ENCODE peak calls at places on chromosomes 16 and 17, in four cellular contexts. A, B, E and C are unnamed samples.

GRCh38 chr16:13767215-13767614 is 152.7 kb upstream of the ERCC4 start:
- DNase-seq in A (no peak), B (no peak), E (no peak), C (no peak)

GRCh38 chr16:20849587-20850390 is 43.5 kb downstream of the REXO5 start:
- DNase-seq in A (peak), B (peak), E (peak), C (no peak)

GRCh38 chr17:27319536-27320221 is 25.8 kb downstream of the WSB1 start:
- DNase-seq in A (peak), B (no peak), E (peak), C (peak)

GRCh38 chr16:27772093-27772820 is 222.3 kb downstream of the KATNIP start:
- DNase-seq in A (no peak), B (no peak), E (no peak), C (no peak)

GRCh38 chr17:78798695-78799559 is 16.9 kb upstream of the CYTH1 start:
- DNase-seq in A (no peak), B (peak), E (no peak), C (no peak)

GRCh38 chr17:57234252-57235092 is 21.9 kb upstream of the MSI2 start:
- DNase-seq in A (no peak), B (no peak), E (no peak), C (peak)

GRCh38 chr16:85261657-85262557 is 149.6 kb upstream of the CIBAR2 start:
- DNase-seq in A (no peak), B (no peak), E (no peak), C (no peak)

GRCh38 chr17:64750891-64751677 is 89.0 kb upstream of the SMURF2 start:
- DNase-seq in A (no peak), B (no peak), E (no peak), C (no peak)

GRCh38 chr16:3121843-3122467 is 9.6 kb downstream of the ZNF205 start:
- DNase-seq in A (no peak), B (no peak), E (no peak), C (no peak)

GRCh38 chr17:77312786-77313599 is 172.2 kb downstream of the SEC14L1 start:
- DNase-seq in A (peak), B (peak), E (peak), C (no peak)

GRCh38 chr16:14111713-14112538 is 40.8 kb downstream of the MRTFB start:
- DNase-seq in A (peak), B (peak), E (peak), C (no peak)

GRCh38 chr16:68244903-68245853 is at the start of gene PLA2G15:
- DNase-seq in A (peak), B (peak), E (peak), C (peak)

GRCh38 chr16:20241321-20241720 is 86.0 kb downstream of the GP2 start:
- DNase-seq in A (no peak), B (no peak), E (no peak), C (no peak)

GRCh38 chr17:75753514-75754377 is 11.2 kb downstream of the GALK1 start:
- DNase-seq in A (no peak), B (peak), E (peak), C (no peak)

GRCh38 chr16:11675561-11676511 is 7.6 kb downstream of the SNN start:
- DNase-seq in A (peak), B (peak), E (peak), C (no peak)

GRCh38 chr16:5069854-5070253 is 1.8 kb upstream of the ALG1 start:
- DNase-seq in A (no peak), B (no peak), E (no peak), C (no peak)

GRCh38 chr16:73131153-73131862 is 83.4 kb upstream of the ZFHX3 start:
- DNase-seq in A (no peak), B (no peak), E (no peak), C (no peak)

GRCh38 chr16:29192329-29193247 is 207.7 kb downstream of the LAT start:
- DNase-seq in A (no peak), B (no peak), E (no peak), C (no peak)

GRCh38 chr17:1607971-1608320 is 20.7 kb downstream of the SLC43A2 start:
- DNase-seq in A (no peak), B (no peak), E (no peak), C (no peak)

GRCh38 chr17:31561469-31562412 is 170.3 kb downstream of the RAB11FIP4 start:
- DNase-seq in A (no peak), B (no peak), E (no peak), C (no peak)

GRCh38 chr17:29929006-29929543 is 953 bp downstream of the SSH2 start:
- DNase-seq in A (no peak), B (peak), E (peak), C (no peak)

GRCh38 chr17:19002805-19003542 is 1.6 kb downstream of the FAM83G start:
- DNase-seq in A (no peak), B (no peak), E (no peak), C (no peak)

GRCh38 chr17:15351925-15352324 is 10.5 kb upstream of the TEKT3 start:
- DNase-seq in A (no peak), B (no peak), E (no peak), C (no peak)

GRCh38 chr16:23949630-23950290 is 114.0 kb downstream of the PRKCB start:
- DNase-seq in A (no peak), B (no peak), E (peak), C (no peak)

GRCh38 chr17:72305472-72305871 is 184.7 kb downstream of the SOX9 start:
- DNase-seq in A (no peak), B (no peak), E (no peak), C (no peak)

DNA sequence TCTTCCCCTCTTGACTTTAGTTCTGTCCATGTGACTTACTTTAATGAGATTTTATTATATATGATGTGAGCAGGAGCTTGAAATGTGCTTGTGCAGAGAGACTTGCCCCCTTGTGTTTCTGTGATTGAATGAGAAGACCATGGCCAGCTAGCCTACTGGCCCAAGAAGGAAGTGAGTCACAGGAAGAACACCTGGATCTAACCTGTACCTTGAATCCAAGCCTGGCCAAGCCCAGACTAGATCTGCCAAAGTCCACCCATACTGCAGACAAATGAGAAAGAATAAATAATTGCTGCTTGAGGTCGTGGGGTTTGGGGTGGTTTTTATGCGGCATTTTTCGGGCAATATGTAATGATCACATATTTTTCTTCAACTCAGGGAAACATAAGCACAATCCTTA is 9.6 kb downstream of the ABCA10 start:
- DNase-seq in A (no peak), B (no peak), E (no peak), C (no peak)
- TF ChIP-seq POLR2A in A (no peak), B (no peak), E (no peak), C (no peak)

GRCh38 chr16:89052824-89053724 is 40.6 kb upstream of the ACSF3 start:
- DNase-seq in A (peak), B (peak), E (peak), C (no peak)
- TF ChIP-seq CTCF in A (no peak), B (peak), E (no peak), C (no peak)

GRCh38 chr16:71287454-71287853 is 1.7 kb downstream of the CMTR2 start:
- DNase-seq in A (no peak), B (no peak), E (no peak), C (no peak)

GRCh38 chr16:71288890-71289731 is at the start of gene CMTR2:
- DNase-seq in A (peak), B (peak), E (peak), C (peak)

GRCh38 chr16:71289732-71290062 is 495 bp upstream of the CMTR2 start:
- DNase-seq in A (no peak), B (no peak), E (no peak), C (no peak)

GRCh38 chr16:71288570-71288889 is 672 bp downstream of the CMTR2 start:
- DNase-seq in A (no peak), B (no peak), E (no peak), C (no peak)

GRCh38 chr16:71287903-71288302 is 1.3 kb downstream of the CMTR2 start:
- DNase-seq in A (no peak), B (no peak), E (no peak), C (no peak)
- TF ChIP-seq POLR2AphosphoS5 in A (no peak), B (no peak), E (no peak), C (no peak)

DNA sequence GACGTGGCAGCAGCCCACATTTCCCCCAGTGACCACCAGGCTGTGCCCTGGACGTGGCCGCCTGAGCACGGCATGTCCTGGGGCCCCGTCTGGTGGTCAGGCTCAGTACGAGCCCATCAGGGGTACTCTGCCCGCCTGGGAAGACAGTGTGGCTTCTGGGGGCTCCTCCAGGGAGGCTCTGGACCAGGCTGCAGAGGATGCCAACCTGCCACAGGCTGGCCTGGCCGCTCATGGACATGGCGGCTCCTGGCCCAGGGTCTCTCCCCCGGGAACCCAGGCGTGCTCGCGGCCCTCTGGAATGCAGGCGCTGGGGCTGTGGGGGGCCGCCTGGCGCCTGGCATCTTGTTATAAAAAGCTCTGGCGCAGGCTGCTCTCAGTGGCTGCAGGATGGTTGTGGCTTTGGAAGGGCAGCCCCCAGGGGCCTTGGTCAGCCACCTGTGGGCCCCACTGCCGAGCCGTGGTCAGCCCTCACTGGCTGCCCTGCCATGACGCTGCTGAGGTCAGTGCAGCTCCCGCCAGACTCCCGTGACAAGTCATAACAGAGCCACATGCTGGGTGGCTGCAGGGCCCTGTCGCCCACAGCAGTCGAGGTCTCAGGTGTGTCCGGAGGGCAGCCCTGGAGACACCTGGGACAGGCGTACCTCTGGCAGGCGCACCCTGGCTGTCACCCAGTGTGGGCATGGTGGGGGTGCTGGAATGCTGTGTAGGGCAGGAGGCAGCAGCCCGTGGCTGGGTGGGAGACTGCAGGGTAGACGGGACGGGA is 15.0 kb downstream of the CENPX start:
- DNase-seq in A (no peak), B (no peak), E (no peak), C (no peak)
- TF ChIP-seq POLR2A in A (no peak), B (no peak), E (no peak), C (no peak)

DNA sequence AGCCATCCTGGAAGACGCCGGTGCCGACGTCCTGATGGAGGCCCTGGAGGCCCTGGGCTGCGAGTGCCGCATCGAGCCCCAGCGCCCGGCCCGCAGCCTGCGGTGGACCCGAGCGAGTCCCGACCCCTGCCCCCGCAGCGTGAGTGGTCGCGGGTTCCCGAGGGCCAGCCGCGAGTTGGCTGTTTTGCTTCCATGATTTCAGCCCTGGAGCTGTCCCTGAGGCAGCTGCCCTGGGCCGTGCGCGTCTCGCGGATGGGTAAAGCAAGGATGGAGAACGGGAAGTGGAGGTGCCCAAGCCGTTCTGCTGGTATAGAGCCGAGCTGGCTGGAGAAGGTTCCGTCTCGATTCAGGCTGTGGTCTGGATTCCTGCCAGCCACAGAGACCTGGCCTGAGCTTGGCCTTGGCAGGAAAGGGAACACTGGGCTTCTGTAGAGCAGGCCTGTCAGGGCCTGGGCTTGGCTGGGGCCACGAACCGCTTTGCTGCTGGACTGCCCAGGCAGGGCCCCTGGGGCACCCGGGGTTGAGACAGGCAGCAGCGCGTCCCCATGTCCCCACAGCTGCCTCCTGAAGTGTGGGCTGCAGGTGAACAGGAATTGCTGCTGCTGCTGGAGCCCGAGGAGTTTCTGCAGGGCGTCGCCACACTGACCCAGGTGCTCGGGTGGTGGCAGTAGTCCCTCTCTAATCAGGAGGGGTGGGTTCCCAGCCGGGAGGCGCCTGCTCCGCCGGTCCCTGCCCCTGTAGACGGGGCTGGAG is 945 bp upstream of the MRPS34 start:
- DNase-seq in A (no peak), B (no peak), E (peak), C (no peak)
- TF ChIP-seq CTCF in A (no peak), B (peak), E (no peak), C (no peak)

DNA sequence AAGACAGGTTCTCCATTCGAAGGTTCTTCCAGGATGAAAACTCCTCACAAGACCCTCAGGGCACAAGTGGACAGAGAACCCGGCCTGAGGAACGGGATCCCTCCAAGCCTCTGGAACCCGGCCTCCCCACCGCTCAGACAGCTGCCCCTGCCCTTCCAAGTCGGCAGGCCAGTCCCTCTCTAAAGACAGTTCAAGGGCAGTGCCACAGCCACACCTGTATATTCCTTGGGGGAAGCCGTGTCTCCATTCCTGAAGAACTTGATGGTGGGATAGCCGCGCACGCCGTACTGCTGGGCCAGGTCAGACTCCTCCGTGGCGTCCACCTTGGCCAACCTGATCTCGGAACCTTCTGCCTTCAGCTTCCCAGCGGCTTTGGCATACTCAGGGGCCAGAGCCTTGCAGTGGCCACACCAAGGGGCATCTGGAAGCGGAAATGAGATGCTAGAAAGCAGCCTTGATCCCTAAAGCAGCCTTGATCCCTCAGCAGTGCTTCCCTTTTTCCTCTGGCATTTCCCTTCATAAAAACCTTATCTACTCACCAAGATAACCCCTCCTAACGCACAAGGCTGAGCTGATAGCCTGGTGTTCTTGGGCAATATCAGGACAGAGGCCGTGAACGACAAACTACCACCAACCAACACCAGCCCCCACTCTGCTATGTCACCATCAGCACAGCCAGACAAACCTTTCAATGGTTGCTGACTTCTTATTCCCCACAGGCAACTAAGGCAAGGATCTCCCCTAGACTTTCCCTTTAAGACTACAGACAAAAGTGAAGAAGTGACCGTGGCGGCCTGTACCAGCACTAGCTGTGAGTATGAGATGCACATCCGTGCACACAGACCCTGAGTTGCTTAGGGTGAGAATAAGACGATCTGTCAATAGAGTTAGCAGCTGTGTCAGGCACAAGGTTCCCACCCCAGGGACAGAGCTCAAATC is 1.1 kb downstream of the P4HB start:
- DNase-seq in A (no peak), B (no peak), E (no peak), C (no peak)
- TF ChIP-seq POLR2AphosphoS5 in A (no peak), B (no peak), E (no peak), C (no peak)

DNA sequence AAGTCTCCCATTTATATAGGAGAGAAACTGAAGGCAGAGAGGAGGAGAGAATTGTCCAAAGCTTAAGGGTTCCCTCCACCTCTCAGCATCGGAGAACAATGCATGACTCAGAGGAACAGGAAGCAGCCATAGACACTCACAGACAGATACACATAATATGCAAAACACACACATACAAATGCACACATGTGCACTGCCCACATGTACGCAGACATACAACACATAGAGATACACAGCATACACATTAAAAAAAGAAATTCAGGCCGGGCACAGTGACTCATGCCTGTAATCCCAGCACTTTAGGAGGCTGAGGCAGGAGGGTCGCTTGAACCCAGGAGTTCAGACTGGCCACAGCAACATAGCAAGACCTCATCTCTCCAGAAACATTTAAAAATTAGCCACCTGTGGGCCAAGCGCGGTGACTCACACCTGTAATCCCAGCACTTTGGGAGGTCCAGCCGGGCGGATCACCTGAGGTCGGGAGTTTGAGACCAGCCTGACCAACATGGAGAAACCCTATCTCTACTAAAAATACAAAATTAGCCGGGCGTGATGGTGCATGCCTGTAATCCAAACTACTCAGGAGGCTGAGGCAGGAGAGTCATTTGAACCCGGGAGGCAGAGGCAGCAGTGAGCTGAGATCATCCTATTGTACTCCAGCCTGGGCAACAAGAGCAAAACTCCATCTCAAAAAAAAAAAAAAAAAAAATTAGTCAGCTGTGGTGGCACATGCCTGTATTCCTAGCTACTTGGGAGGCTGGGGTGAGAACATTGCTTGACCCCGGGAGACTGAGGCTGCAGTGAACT is 11.3 kb downstream of the ERAL1 start:
- DNase-seq in A (no peak), B (no peak), E (no peak), C (no peak)
- TF ChIP-seq POLR2A in A (no peak), B (no peak), E (no peak), C (no peak)

GRCh38 chr17:43366809-43367587 is 31.8 kb upstream of the ARL4D start:
- DNase-seq in A (no peak), B (no peak), E (no peak), C (no peak)

GRCh38 chr17:43367588-43368242 is 31.1 kb upstream of the ARL4D start:
- DNase-seq in A (no peak), B (peak), E (no peak), C (no peak)

GRCh38 chr17:43363181-43363925 is 35.4 kb upstream of the ARL4D start:
- DNase-seq in A (no peak), B (no peak), E (no peak), C (no peak)

GRCh38 chr17:43363926-43364285 is 34.9 kb upstream of the ARL4D start:
- DNase-seq in A (no peak), B (no peak), E (no peak), C (no peak)

GRCh38 chr17:43365356-43365755 is 33.4 kb upstream of the ARL4D start:
- DNase-seq in A (no peak), B (no peak), E (no peak), C (no peak)
- TF ChIP-seq CTCF in A (no peak), B (no peak), E (no peak), C (peak)

GRCh38 chr16:79899316-79900110 is 299.0 kb upstream of the MAF start:
- DNase-seq in A (no peak), B (no peak), E (no peak), C (no peak)

GRCh38 chr16:79895917-79896203 is 295.3 kb upstream of the MAF start:
- DNase-seq in A (no peak), B (no peak), E (no peak), C (peak)

GRCh38 chr16:79898703-79899102 is 298.2 kb upstream of the MAF start:
- DNase-seq in A (no peak), B (no peak), E (no peak), C (no peak)

GRCh38 chr16:79897087-79897443 is 296.5 kb upstream of the MAF start:
- DNase-seq in A (no peak), B (no peak), E (no peak), C (no peak)

GRCh38 chr16:79897444-79898146 is 297.1 kb upstream of the MAF start:
- DNase-seq in A (no peak), B (peak), E (no peak), C (peak)
- TF ChIP-seq POLR2AphosphoS5 in A (no peak), B (no peak), E (no peak), C (no peak)